ENCODE peak calls at places on chromosomes 2 and 18, in six cellular contexts. D is tibial nerve, F is suprapubic skin, U is endothelial cell of umbilical vein, G is body of pancreas, C is ovary. A is an unnamed sample.

GRCh38 chr2:209322041-209322440 is 101.8 kb upstream of the MAP2 start:
- DNase-seq in D (no peak), F (no peak), U (no peak), G (no peak), C (no peak), A (no peak)

GRCh38 chr18:45621068-45621511 is 5.8 kb downstream of the SLC14A2 start:
- DNase-seq in D (peak), F (no peak), U (peak), G (peak), C (peak), A (peak)

GRCh38 chr2:237701033-237701858 is 73.9 kb downstream of the LRRFIP1 start:
- DNase-seq in D (no peak), F (no peak), U (no peak), G (no peak), C (no peak), A (no peak)

GRCh38 chr18:7668392-7668791 is 101.3 kb downstream of the PTPRM start:
- DNase-seq in D (no peak), F (no peak), U (no peak), G (no peak), C (no peak), A (peak)

GRCh38 chr2:241901018-241901380 is 31.5 kb downstream of the RTP5 start:
- DNase-seq in D (no peak), F (peak), U (no peak), G (no peak), C (no peak), A (no peak)

GRCh38 chr18:9574473-9575115 is 39.8 kb downstream of the PPP4R1 start:
- DNase-seq in D (no peak), F (no peak), U (no peak), G (no peak), C (no peak), A (no peak)

GRCh38 chr2:137886432-137886831 is 77.8 kb upstream of the HNMT start:
- DNase-seq in D (no peak), F (no peak), U (no peak), G (no peak), C (no peak), A (no peak)

GRCh38 chr2:150426315-150426714 is 61.2 kb downstream of the RND3 start:
- DNase-seq in D (no peak), F (no peak), U (peak), G (no peak), C (no peak), A (no peak)

GRCh38 chr2:54429055-54429454 is 27.1 kb upstream of the SPTBN1 start:
- DNase-seq in D (no peak), F (no peak), U (peak), G (no peak), C (no peak), A (no peak)

GRCh38 chr2:216752855-216753505 is 57.6 kb upstream of the IGFBP5 start:
- DNase-seq in D (no peak), F (no peak), U (peak), G (no peak), C (no peak), A (no peak)

GRCh38 chr2:69033427-69034095 is 20.6 kb downstream of the ANTXR1 start:
- DNase-seq in D (no peak), F (no peak), U (no peak), G (no peak), C (no peak), A (no peak)

DNA sequence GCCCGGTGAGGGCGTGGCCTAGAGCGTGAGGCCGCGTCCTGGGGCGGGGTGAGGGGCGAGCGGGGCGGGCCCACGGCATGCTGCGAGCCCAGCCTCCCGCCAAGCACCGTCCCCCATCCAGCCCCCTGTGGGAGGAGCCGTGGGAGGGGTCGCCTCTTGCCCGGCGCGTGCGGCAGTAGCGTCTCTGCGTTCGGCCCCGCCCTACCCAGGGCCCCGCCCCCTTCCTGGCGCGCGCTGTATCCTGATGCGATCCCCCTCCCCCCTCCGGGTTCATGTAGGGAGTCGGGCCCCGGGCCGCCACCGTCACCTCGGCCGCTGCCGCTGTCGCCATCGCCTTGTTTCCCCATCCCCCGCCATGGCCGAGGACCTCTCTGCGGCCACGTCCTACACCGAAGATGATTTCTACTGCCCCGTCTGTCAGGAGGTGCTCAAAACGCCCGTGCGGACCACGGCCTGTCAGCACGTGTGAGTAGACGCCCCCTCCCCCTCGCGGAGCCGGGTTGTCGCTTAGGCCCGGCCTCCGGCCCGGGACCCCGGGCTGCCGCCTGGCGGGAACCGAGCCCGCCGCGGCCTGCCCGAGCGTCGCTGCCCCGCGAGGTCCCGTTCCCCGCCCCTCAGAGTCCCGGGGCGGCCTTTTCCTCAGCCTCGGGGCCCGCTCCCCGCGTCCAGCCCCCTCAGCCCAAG is 890 bp downstream of the RNF138 start:
- DNase-seq in D (peak), F (peak), U (peak), G (peak), C (peak), A (peak)
- TF ChIP-seq POLR2A in D (peak), F (peak), U (peak), G (peak), C (peak), A (peak)

GRCh38 chr2:172215936-172216335 is 113.2 kb upstream of the DLX2 start:
- DNase-seq in D (no peak), F (no peak), U (no peak), G (no peak), C (no peak), A (no peak)
- TF ChIP-seq POLR2A in D (no peak), F (no peak), U (no peak), G (no peak), C (no peak), A (no peak)

DNA sequence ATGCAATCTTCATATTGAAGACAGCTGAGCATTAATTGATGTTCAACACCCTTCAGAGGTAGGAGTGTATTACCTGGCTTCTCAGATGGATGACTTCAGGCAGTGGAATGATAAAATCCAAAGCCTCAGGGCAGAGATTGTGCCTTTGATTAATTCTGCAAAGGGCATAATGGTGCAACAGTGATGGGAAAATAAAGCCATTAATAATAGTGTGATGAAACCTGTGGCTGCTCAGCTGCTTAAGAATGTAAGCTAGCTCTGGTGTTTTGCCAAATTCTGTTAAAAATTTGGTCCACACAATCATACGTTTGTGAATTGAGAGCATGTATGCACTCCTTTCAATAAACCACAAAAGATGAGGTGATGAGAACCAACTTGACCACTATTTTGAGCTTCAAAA is 5.2 kb downstream of the CTAGE1 start:
- DNase-seq in D (no peak), F (no peak), U (no peak), G (no peak), C (no peak), A (no peak)
- TF ChIP-seq POLR2A in D (no peak), F (no peak), U (no peak), G (no peak), C (no peak), A (no peak)

GRCh38 chr18:76168206-76168605 is 326.8 kb downstream of the ZNF516 start:
- DNase-seq in D (no peak), F (no peak), U (no peak), G (no peak), C (no peak), A (no peak)

GRCh38 chr18:76161983-76162382 is 333.1 kb downstream of the ZNF516 start:
- DNase-seq in D (no peak), F (no peak), U (no peak), G (no peak), C (no peak), A (no peak)

GRCh38 chr18:76162886-76163285 is 332.2 kb downstream of the ZNF516 start:
- DNase-seq in D (no peak), F (no peak), U (no peak), G (no peak), C (no peak), A (no peak)

GRCh38 chr18:76169733-76170132 is 325.3 kb downstream of the ZNF516 start:
- DNase-seq in D (no peak), F (no peak), U (no peak), G (no peak), C (no peak), A (no peak)

DNA sequence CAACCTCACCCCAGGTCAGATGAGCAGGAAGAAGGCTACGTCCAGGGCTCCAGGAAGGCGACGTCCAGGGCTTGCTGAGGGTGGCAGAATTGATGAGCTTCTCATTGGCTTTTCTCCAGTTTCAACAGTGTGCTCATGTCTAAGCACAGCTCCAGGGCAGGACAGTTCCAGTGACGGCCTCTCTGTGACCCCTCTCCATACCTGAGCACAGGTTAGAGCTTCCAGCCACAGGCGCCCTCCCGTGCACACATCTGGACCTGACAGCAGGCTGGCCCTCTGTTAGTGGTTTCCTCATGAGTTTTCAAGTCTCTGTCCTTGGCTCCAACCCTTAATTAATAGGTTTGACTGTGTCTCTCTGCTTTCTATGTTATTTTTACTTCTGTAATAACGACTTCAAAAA is 327.6 kb downstream of the ZNF516 start:
- DNase-seq in D (no peak), F (no peak), U (no peak), G (no peak), C (no peak), A (no peak)
- TF ChIP-seq POLR2A in D (no peak), F (no peak), U (no peak), G (no peak), C (no peak), A (no peak)

GRCh38 chr2:197450485-197450884 is 2.9 kb upstream of the COQ10B start:
- DNase-seq in D (no peak), F (no peak), U (no peak), G (no peak), C (no peak), A (no peak)
- TF ChIP-seq POLR2A in D (no peak), F (no peak), U (no peak), G (no peak), C (no peak), A (no peak)

GRCh38 chr2:38246105-38246504 is 131.0 kb downstream of the ATL2 start:
- DNase-seq in D (peak), F (no peak), U (no peak), G (no peak), C (no peak), A (no peak)

GRCh38 chr2:38244306-38244705 is 132.8 kb downstream of the ATL2 start:
- DNase-seq in D (peak), F (no peak), U (no peak), G (no peak), C (no peak), A (no peak)

GRCh38 chr2:38248246-38248645 is 128.8 kb downstream of the ATL2 start:
- DNase-seq in D (peak), F (no peak), U (no peak), G (no peak), C (no peak), A (no peak)

GRCh38 chr2:38243186-38243890 is 133.7 kb downstream of the ATL2 start:
- DNase-seq in D (no peak), F (no peak), U (no peak), G (no peak), C (no peak), A (no peak)

DNA sequence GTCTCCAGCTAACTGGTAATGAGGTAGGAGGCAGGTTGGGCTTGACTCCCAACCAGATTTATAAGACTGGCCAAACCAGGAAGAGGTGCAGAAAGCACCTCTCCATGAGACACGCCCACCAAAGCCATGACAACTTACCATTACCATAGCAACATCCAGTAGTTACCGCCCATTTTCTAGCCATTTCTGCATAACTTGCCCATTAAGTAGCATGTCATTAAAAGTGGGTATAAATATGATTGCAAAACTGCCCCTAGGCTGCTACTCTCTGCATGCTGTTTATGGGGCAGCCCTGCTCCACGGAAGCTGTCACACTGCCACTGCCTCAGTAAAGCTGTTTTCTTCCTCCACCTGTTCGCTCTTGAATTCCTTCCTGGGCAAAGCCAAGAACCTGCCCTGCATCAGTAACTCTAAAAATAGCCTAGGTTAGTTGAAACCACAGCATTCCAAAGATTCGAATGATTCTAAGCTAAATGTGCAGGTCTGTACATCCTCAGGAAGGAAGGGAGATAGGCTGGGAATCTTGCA is 131.9 kb downstream of the ATL2 start:
- DNase-seq in D (no peak), F (no peak), U (no peak), G (no peak), C (no peak), A (no peak)
- TF ChIP-seq POLR2A in D (no peak), F (no peak), U (no peak), G (no peak), C (no peak), A (no peak)

DNA sequence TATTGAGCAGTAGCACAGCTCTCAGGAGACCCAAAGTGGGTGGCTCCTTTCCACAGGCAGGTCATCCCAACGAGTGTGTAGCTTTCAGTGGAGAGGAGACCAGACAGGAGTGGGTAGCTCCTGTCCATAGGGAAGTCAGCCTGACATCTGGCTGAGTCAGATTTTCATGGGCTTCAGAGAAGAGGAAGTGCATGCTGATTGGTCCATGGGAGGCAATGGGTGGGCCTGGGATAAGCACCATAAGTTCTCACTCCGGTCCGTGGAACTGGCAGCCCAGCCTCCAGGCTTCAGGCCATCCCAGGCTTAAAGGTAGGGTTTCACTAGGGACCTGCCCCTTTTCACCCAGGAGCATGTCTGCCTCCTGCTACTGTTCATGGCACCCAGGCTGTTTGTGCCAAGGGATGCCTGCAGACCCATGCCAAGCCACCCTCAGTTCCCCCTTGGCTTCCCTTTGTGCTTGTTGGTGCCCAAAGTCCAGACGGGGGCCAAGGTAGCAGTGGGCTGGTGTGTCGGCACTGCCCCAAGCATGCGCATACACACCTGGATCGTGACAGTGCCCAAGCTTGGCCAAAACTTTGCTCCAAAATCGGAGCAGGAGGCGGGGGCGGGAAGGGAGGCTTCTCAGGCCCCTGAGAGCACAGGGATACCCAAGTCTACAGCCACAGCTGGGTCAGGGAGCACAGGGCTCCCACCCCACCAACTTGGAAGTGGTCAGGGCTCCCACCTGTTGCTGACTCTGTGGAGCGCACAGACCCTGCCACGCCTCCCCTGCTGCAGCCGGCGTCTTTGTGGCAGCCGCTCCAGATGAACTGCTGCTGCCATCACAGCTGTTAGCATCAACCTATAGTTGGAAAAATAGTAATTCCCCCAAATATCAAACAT is 26.4 kb downstream of the MARCHF7 start:
- DNase-seq in D (no peak), F (no peak), U (no peak), G (no peak), C (no peak), A (no peak)
- TF ChIP-seq POLR2A in D (no peak), F (no peak), U (no peak), G (no peak), C (no peak), A (no peak)